ENCODE peak calls at places on chromosome 15, in five cellular contexts. V is thyroid gland, J is tibial nerve, L is ovary, E is heart left ventricle. Z is an unnamed sample.

GRCh38 chr15:42150246-42150970 is 6.0 kb downstream of the PLA2G4F start:
- DNase-seq in V (peak), J (no peak), L (no peak), E (no peak), Z (no peak)

GRCh38 chr15:45199136-45199810 is 11.5 kb upstream of the SHF start:
- DNase-seq in V (peak), J (no peak), L (peak), E (no peak), Z (no peak)

GRCh38 chr15:49645937-49646336 is 25.1 kb downstream of the DTWD1 start:
- DNase-seq in V (peak), J (no peak), L (peak), E (no peak), Z (no peak)

GRCh38 chr15:50890751-50891150 is 17.7 kb upstream of the AP4E1 start:
- DNase-seq in V (no peak), J (no peak), L (no peak), E (no peak), Z (no peak)

GRCh38 chr15:66836476-66837030 is 134.5 kb downstream of the SMAD6 start:
- DNase-seq in V (no peak), J (no peak), L (no peak), E (no peak), Z (no peak)

GRCh38 chr15:53586815-53587214 is 172.6 kb downstream of the WDR72 start:
- DNase-seq in V (peak), J (no peak), L (no peak), E (no peak), Z (no peak)

GRCh38 chr15:77846360-77846759 is 213.6 kb upstream of the LINGO1 start:
- DNase-seq in V (no peak), J (no peak), L (no peak), E (no peak), Z (no peak)

GRCh38 chr15:38695249-38696119 is 130.9 kb upstream of the RASGRP1 start:
- DNase-seq in V (no peak), J (no peak), L (no peak), E (no peak), Z (no peak)

GRCh38 chr15:80902298-80902801 is 87.3 kb downstream of the MESD start:
- DNase-seq in V (no peak), J (no peak), L (peak), E (no peak), Z (no peak)

GRCh38 chr15:61621146-61621545 is 392.0 kb upstream of the RORA start:
- DNase-seq in V (peak), J (no peak), L (no peak), E (no peak), Z (no peak)

DNA sequence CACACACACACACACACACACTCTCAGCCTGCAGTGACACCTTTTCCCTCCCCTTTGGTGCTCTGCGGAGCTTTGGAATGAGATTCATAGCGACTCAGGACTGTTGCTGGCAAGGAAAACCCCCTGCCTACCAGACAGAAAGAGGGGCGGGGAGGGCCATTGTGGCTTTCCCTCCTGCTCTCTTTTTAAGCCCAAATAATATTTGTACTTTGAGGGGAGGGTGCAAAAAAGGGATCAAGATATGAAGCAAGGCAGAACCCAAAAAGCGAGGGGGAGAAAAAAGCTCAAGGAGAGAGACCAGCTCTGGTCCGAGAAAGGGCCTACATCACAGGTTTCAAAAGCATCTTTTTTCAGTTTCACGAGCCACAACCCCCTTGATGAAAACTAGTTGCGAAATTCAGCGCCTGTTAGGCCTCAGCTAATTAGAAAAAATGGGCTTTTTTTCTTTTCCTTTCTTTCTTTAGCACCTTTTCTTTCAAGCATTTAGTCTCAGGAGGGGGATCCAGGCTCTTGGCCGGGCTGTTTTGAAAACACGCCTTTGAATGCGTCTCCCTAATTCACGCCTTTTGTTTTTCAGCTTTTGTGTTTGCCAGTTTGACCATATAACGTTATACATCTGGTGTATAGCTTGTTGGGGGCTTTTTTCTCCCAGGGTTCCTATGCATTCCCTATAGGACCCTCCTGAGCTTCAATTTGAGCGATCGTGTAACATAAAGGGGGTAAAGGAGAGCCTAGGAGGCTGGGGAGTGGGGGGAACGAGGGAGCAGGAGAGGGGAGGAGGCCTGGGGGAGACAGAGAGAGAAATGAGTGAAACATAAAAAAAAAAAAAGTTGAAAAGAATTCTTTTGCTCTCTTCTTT is 1043.4 kb upstream of the NR2F2 start:
- DNase-seq in V (no peak), J (no peak), L (peak), E (no peak), Z (no peak)
- H3K27ac ChIP-seq in V (peak), J (peak), L (peak), E (peak), Z (peak)

GRCh38 chr15:48636511-48636910 is 9.0 kb downstream of the FBN1 start:
- DNase-seq in V (no peak), J (no peak), L (no peak), E (no peak), Z (no peak)

GRCh38 chr15:48631191-48631770 is 14.2 kb downstream of the FBN1 start:
- DNase-seq in V (no peak), J (no peak), L (no peak), E (no peak), Z (no peak)

GRCh38 chr15:48634934-48635333 is 10.6 kb downstream of the FBN1 start:
- DNase-seq in V (no peak), J (no peak), L (no peak), E (no peak), Z (no peak)

GRCh38 chr15:48632651-48633050 is 12.9 kb downstream of the FBN1 start:
- DNase-seq in V (no peak), J (no peak), L (no peak), E (no peak), Z (no peak)

GRCh38 chr15:48634096-48634495 is 11.4 kb downstream of the FBN1 start:
- DNase-seq in V (no peak), J (no peak), L (no peak), E (no peak), Z (no peak)
- TF ChIP-seq POLR2A in V (no peak), J (no peak), L (no peak), E (no peak), Z (no peak)

DNA sequence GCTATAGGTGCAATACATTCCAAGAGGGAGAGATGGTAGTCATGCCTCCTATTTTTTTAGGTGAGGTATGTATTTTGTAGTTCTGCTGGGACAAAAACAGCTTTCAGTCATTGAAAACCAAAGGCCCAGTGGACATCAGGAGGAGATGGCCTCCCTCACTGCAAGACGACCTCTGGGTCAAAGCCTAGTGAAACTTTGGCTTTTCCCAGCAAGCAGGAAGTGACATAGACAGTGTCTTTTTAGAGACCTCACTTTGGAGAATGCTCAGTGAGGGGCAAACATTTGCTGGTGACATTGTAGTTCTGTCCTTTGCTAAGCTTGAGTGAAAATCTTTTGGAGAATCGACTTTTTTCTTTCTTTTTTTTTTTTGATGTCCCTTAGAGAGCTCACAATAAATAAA is 27.3 kb downstream of the LIPC start:
- DNase-seq in V (no peak), J (no peak), L (no peak), E (no peak), Z (no peak)
- H3K27ac ChIP-seq in V (peak), J (peak), L (no peak), E (peak), Z (no peak)

DNA sequence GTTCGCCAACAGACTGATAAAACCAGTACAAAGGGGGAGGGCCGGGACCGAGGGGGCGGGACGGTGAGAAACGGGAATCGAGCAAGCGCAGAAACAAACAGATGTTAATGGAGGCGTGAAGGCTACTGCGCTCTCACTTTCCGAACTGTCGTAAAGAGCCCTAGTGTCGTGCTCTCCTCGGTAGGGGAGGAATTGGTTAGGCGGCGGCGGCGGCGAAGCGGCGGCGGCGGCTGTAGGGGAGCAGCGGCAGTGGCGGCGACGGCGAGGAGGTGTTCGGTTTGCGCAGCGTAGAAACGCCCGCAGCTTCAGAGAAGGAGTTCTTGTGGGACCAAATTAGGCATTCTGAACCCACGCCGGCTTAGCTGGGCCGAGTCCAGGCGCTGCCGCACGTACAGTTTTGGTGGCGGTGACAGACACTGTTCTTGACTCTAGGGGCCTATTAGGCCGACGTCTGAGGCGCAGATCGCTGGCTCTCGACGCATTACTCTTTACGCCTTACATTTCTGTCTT is at the start of gene RNF111:
- DNase-seq in V (peak), J (peak), L (peak), E (peak), Z (peak)
- TF ChIP-seq POLR2A in V (peak), J (peak), L (peak), E (no peak), Z (no peak)

GRCh38 chr15:43465105-43465504 is 27.9 kb downstream of the TP53BP1 start:
- DNase-seq in V (no peak), J (no peak), L (no peak), E (no peak), Z (no peak)

GRCh38 chr15:43463998-43464397 is 29.0 kb downstream of the TP53BP1 start:
- DNase-seq in V (no peak), J (no peak), L (no peak), E (no peak), Z (no peak)

GRCh38 chr15:43463542-43463941 is 29.4 kb downstream of the TP53BP1 start:
- DNase-seq in V (no peak), J (no peak), L (no peak), E (no peak), Z (no peak)
- H3K27ac ChIP-seq in V (no peak), J (no peak), L (no peak), E (no peak), Z (no peak)

DNA sequence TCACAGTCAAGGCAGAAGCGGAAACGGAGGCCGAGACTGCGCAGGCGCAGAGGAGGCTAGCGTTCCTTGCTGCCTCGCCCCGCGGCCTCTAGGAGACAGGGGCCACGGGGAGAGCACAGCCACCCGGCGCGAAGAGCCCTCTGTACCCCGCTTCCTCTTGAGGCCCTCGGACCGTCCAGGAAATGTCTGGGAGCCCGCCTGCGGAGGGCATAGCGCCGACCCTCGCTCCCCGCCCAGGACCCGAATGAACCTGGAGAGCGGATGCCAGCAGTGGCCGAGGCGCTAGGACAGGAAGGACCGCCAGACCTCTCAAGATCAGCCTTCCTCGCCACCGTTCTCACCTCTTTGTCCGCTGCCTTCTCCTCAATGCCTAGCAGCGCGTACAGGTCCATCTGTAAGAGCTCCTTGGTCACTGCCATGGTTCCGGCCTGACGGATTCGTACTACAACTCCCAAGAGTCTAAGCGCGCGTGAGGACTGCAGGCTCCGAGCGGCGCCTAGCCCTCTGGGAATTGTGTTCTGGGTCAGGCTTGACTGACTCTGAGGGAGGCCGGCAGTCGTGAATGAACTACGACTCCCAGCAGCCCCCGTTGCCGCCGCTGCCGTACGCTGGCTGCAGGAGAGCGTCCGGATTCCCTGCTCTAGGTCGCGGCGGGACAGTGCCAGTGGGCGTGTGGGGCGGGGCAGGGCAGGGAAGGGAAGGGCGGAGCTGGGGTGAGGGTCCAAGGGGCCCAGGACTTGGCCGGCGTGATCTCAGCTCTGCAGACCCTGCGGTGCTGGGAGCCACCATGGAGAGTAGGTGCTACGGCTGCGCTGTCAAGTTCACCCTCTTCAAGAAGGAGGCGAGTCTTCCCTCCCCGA is at the start of the genes DNAJC17 and ZFYVE19:
- DNase-seq in V (peak), J (peak), L (peak), E (peak), Z (peak)
- TF ChIP-seq POLR2A in V (no peak), J (peak), L (no peak), E (no peak), Z (peak)

GRCh38 chr15:74317820-74318375 is 49.5 kb downstream of the CYP11A1 start:
- DNase-seq in V (peak), J (peak), L (peak), E (peak), Z (no peak)
- H3K27ac ChIP-seq in V (no peak), J (peak), L (peak), E (peak), Z (peak)